ENCODE peak calls at places on chromosomes 5 and 9, in eight cellular contexts. X is progenitor cell of endocrine pancreas; U is sciatic nerve; E is fibroblast of mammary gland; W is Panc1; B is cardiac septum; O is activated CD4-positive, alpha-beta T cell treated with anti-CD3 and anti-CD28 coated beads, Interleukin-2, amount 10 ng/mL, durations not matched to agents 7 days and 5 days; F is WTC11. H is an unnamed sample.
A peak's percentile ranks its signal among the peaks of the same experiment; 100 is the strongest.

GRCh38 chr5:135016926-135017325 is 17.1 kb downstream of the PITX1 start:
- DNase-seq in E (no peak), O (no peak), U (peak; percentile 45), B (peak; percentile 67), X (no peak), W (no peak), F (peak; percentile 9), H (peak; percentile 19)

GRCh38 chr9:94916956-94917355 is 190.5 kb downstream of the AOPEP start:
- DNase-seq in F (no peak), B (no peak), W (no peak), O (no peak), X (no peak), U (no peak), E (no peak), H (no peak)

GRCh38 chr9:137470785-137471184 is 11.7 kb upstream of the NSMF start:
- DNase-seq in X (no peak), E (no peak), F (no peak), U (no peak), O (no peak), W (no peak), B (no peak), H (no peak)

GRCh38 chr9:90546200-90546599 is 96.4 kb downstream of the DIRAS2 start:
- DNase-seq in W (no peak), X (no peak), B (no peak), U (no peak), E (peak; percentile 65), O (no peak), F (no peak), H (peak; percentile 18)

GRCh38 chr5:131022811-131023210 is 142.2 kb downstream of the HINT1 start:
- DNase-seq in W (no peak), F (no peak), O (no peak), X (no peak), U (no peak), E (no peak), B (no peak), H (no peak)

GRCh38 chr9:137761032-137761431 is 116.5 kb upstream of the CACNA1B start:
- DNase-seq in X (no peak), E (no peak), F (no peak), B (no peak), O (no peak), U (no peak), W (no peak), H (no peak)

GRCh38 chr9:114779352-114779845 is 26.4 kb downstream of the TNFSF15 start:
- DNase-seq in O (no peak), F (no peak), W (peak; percentile 10), X (no peak), B (no peak), U (peak; percentile 68), E (peak; percentile 5), H (peak; percentile 25)

GRCh38 chr5:109532773-109533364 is 123.1 kb upstream of the PJA2 start:
- DNase-seq in B (no peak), X (no peak), F (no peak), W (no peak), E (no peak), U (no peak), O (no peak), H (peak; percentile 6)

GRCh38 chr5:113189291-113189690 is 212.7 kb downstream of the DCP2 start:
- DNase-seq in W (no peak), U (no peak), F (no peak), E (no peak), O (no peak), B (no peak), X (no peak), H (no peak)

GRCh38 chr5:156486394-156487238 is 159.7 kb downstream of the SGCD start:
- DNase-seq in O (no peak), E (no peak), B (no peak), X (no peak), W (no peak), U (no peak), F (no peak), H (no peak)

GRCh38 chr5:135236187-135236835 is 162.7 kb downstream of the MACROH2A1 start:
- DNase-seq in E (no peak), W (no peak), U (peak; percentile 39), F (no peak), B (peak; percentile 24), X (no peak), O (no peak), H (no peak)

GRCh38 chr5:16879650-16880049 is 56.4 kb downstream of the MYO10 start:
- DNase-seq in F (no peak), B (no peak), X (no peak), O (no peak), U (no peak), W (no peak), E (no peak), H (no peak)

GRCh38 chr5:74526111-74526510 is 114.4 kb downstream of the ENC1 start:
- DNase-seq in X (no peak), O (no peak), B (no peak), U (no peak), E (no peak), F (no peak), W (no peak), H (no peak)

GRCh38 chr5:127030259-127031146 is at the start of gene MARCHF3:
- DNase-seq in O (peak; percentile 93), U (peak; percentile 96), F (peak; percentile 97), B (peak; percentile 99), W (peak; percentile 67), X (peak; percentile 94), E (peak; percentile 92), H (peak; percentile 93)

H was measured in fibroblast of the aortic adventitia.